ENCODE peak calls at places on chromosomes 12 and 14, in nine cellular contexts. N is T-helper 1 cell; G is stimulated activated CD8-positive, alpha-beta memory T cell treated with anti-CD3 and anti-CD28 coated beads, Interleukin-12 subunit alpha, Interleukin-12 subunit beta, amount 100 ng/mL, for 4 hours; I is uterus; T is endothelial cell; X is sciatic nerve; Q is kidney tubule cell; Z is NCI-H510A treated with DMSO at 0.1 percent for 48 hours; H is activated gamma-delta T cell. Y is an unnamed sample.

GRCh38 chr14:92943855-92944570 is 21.1 kb downstream of the CHGA start:
- DNase-seq in N (no peak), G (no peak), I (no peak), T (no peak), X (no peak), Q (no peak), Z (no peak), H (no peak), Y (no peak)

GRCh38 chr12:100268835-100269564 is 2.0 kb downstream of the SCYL2 start:
- DNase-seq in N (no peak), G (no peak), I (no peak), T (no peak), X (no peak), Q (peak; percentile 6), Z (peak; percentile 51), H (no peak), Y (no peak)

GRCh38 chr12:19915392-19916192 is 452.7 kb upstream of the PDE3A start:
- DNase-seq in N (no peak), G (no peak), I (no peak), T (peak; percentile 15), X (no peak), Q (peak; percentile 28), Z (peak; percentile 95), H (no peak), Y (no peak)

GRCh38 chr12:77382096-77382742 is 316.9 kb upstream of the E2F7 start:
- DNase-seq in N (no peak), G (no peak), I (no peak), T (no peak), X (no peak), Q (no peak), Z (no peak), H (no peak), Y (no peak)

GRCh38 chr14:24928501-24928900 is 121.4 kb downstream of the STXBP6 start:
- DNase-seq in N (no peak), G (no peak), I (no peak), T (no peak), X (no peak), Q (no peak), Z (no peak), H (no peak), Y (no peak)

GRCh38 chr12:86985298-86985697 is 729.1 kb upstream of the MGAT4C start:
- DNase-seq in N (no peak), G (no peak), I (no peak), T (no peak), X (no peak), Q (no peak), Z (no peak), H (no peak), Y (no peak)

GRCh38 chr12:16857456-16857923 is 251.5 kb upstream of the LMO3 start:
- DNase-seq in N (no peak), G (no peak), I (no peak), T (no peak), X (no peak), Q (no peak), Z (no peak), H (no peak), Y (no peak)

GRCh38 chr12:120119395-120119973 is 2.9 kb upstream of the RAB35 start:
- DNase-seq in N (no peak), G (no peak), I (no peak), T (no peak), X (no peak), Q (peak; percentile 74), Z (no peak), H (no peak), Y (no peak)

Y was measured in natural killer cell treated with Interleukin-12 subunit alpha and Interleukin-12 subunit beta and Interleukin-15 and Interleukin-18, amount 100 ng/mL, for 72 hours.